ENCODE peak calls at places on chromosomes 3 and 15, in four cellular contexts. J is GM06990; D is CD4-positive, alpha-beta T cell; Z is IMR-90. H is an unnamed sample.
A peak's percentile ranks its signal among the peaks of the same experiment; 100 is the strongest.

GRCh38 chr3:73605388-73605787 is 19.4 kb downstream of the PDZRN3 start:
- DNase-seq in J (no peak), D (no peak), Z (peak; percentile 91), H (no peak)

GRCh38 chr15:69265347-69265955 is 33.3 kb upstream of the PAQR5 start:
- DNase-seq in J (no peak), D (no peak), Z (peak; percentile 17), H (peak; percentile 51)

GRCh38 chr3:126827121-126827520 is 123.1 kb downstream of the CHCHD6 start:
- DNase-seq in J (no peak), D (no peak), Z (peak; percentile 26), H (no peak)

GRCh38 chr3:123705886-123706285 is 121.0 kb upstream of the HACD2 start:
- DNase-seq in J (no peak), D (no peak), Z (no peak), H (no peak)

GRCh38 chr3:193029800-193030199 is 112.1 kb upstream of the MB21D2 start:
- DNase-seq in J (no peak), D (no peak), Z (no peak), H (no peak)

GRCh38 chr3:148036331-148036881 is 627.2 kb downstream of the ZIC1 start:
- DNase-seq in J (no peak), D (no peak), Z (peak; percentile 36), H (no peak)

GRCh38 chr3:47932431-47932830 is 83.8 kb downstream of the MAP4 start:
- DNase-seq in J (no peak), D (no peak), Z (peak; percentile 49), H (no peak)

GRCh38 chr15:89662893-89663673 is 7.8 kb upstream of the KIF7 start:
- DNase-seq in J (no peak), D (no peak), Z (peak; percentile 92), H (no peak)

GRCh38 chr3:187706966-187707365 is 4.6 kb upstream of the RTP2 start:
- DNase-seq in J (no peak), D (no peak), Z (no peak), H (no peak)

GRCh38 chr3:195411831-195412230 is 31.0 kb downstream of the ACAP2 start:
- DNase-seq in J (no peak), D (no peak), Z (peak; percentile 60), H (no peak)

GRCh38 chr15:89098281-89098680 is 10.0 kb downstream of the ABHD2 start:
- DNase-seq in J (no peak), D (no peak), Z (peak; percentile 40), H (no peak)

GRCh38 chr3:42052132-42052866 is 38.9 kb upstream of the TRAK1 start:
- DNase-seq in J (no peak), D (no peak), Z (peak; percentile 88), H (no peak)

GRCh38 chr3:183485093-183485492 is 56.7 kb upstream of the MCF2L2 start:
- DNase-seq in J (no peak), D (no peak), Z (no peak), H (no peak)

GRCh38 chr15:88243895-88244787 is 12.4 kb downstream of the NTRK3 start:
- DNase-seq in J (no peak), D (no peak), Z (peak; percentile 13), H (peak; percentile 22)

GRCh38 chr3:12342151-12342550 is 53.3 kb downstream of the PPARG start:
- DNase-seq in J (no peak), D (no peak), Z (no peak), H (no peak)

GRCh38 chr15:67832965-67833503 is 6.8 kb downstream of the RNU6-1 start:
- DNase-seq in J (no peak), D (no peak), Z (no peak), H (no peak)

GRCh38 chr3:141000027-141000663 is 51.0 kb upstream of the SPSB4 start:
- DNase-seq in J (no peak), D (peak; percentile 8), Z (peak; percentile 42), H (peak; percentile 44)

GRCh38 chr3:189664311-189664710 is 33.1 kb downstream of the TP63 start:
- DNase-seq in J (no peak), D (no peak), Z (peak; percentile 96), H (no peak)

GRCh38 chr15:64586259-64586658 is 125.9 kb downstream of the ZNF609 start:
- DNase-seq in J (no peak), D (no peak), Z (no peak), H (no peak)

GRCh38 chr3:19899264-19899663 is 34.8 kb downstream of the EFHB start:
- DNase-seq in J (no peak), D (no peak), Z (no peak), H (peak; percentile 11)

GRCh38 chr3:12393894-12394293 is 90.4 kb upstream of the TSEN2 start:
- DNase-seq in J (no peak), D (no peak), Z (peak; percentile 87), H (peak; percentile 88)

GRCh38 chr3:80688814-80689213 is 921.0 kb upstream of the ROBO1 start:
- DNase-seq in J (no peak), D (no peak), Z (no peak), H (peak; percentile 41)

GRCh38 chr15:91881551-91882297 is 28.2 kb downstream of the SLCO3A1 start:
- DNase-seq in J (no peak), D (no peak), Z (no peak), H (no peak)

GRCh38 chr3:194274424-194275085 is 76.6 kb downstream of the CPN2 start:
- DNase-seq in J (no peak), D (no peak), Z (no peak), H (no peak)

GRCh38 chr3:148379763-148380162 is 317.9 kb upstream of the AGTR1 start:
- DNase-seq in J (no peak), D (no peak), Z (peak; percentile 69), H (peak; percentile 55)

GRCh38 chr15:41347236-41347635 is 14.6 kb downstream of the NUSAP1 start:
- DNase-seq in J (no peak), D (no peak), Z (no peak), H (no peak)

GRCh38 chr3:186483611-186484340 is 60.4 kb downstream of the CRYGS start:
- DNase-seq in J (no peak), D (no peak), Z (peak; percentile 9), H (no peak)

GRCh38 chr3:55885721-55886120 is 398.6 kb upstream of the WNT5A start:
- DNase-seq in J (no peak), D (no peak), Z (peak; percentile 82), H (no peak)

GRCh38 chr3:24365168-24365567 is 129.5 kb downstream of the THRB start:
- DNase-seq in J (no peak), D (no peak), Z (peak; percentile 68), H (peak; percentile 87)

GRCh38 chr3:186931487-186932280 is 1.4 kb downstream of the ST6GAL1 start:
- DNase-seq in J (peak; percentile 45), D (peak; percentile 48), Z (peak; percentile 63), H (peak; percentile 37)

GRCh38 chr3:172355836-172356235 is 92.4 kb downstream of the GHSR start:
- DNase-seq in J (no peak), D (no peak), Z (peak; percentile 98), H (no peak)

GRCh38 chr3:142028174-142028833 is 121.0 kb downstream of the TFDP2 start:
- DNase-seq in J (peak; percentile 48), D (no peak), Z (peak; percentile 90), H (peak; percentile 60)

GRCh38 chr3:151562901-151563300 is 102.0 kb upstream of the IGSF10 start:
- DNase-seq in J (no peak), D (no peak), Z (no peak), H (no peak)

DNA sequence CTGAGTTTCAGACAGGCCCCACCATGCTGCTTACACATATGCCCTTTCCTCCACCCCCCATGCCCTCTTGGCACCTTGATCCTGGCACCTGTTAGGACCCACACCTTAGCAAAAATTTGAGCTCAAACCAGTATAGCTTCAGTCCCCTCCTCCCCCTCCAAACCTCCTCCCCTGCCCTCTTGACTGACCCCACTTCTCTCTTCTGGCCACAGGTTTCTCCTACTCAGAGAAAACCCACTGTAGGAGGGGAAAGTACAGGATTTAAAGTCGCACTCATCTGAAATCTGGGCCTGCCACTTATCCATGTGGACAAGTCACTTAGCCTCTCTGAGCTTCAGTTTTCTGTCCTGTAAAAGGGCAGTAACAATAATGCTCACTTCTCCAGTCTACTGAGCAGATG is 142.8 kb downstream of the MEGF11 start:
- DNase-seq in J (no peak), D (no peak), Z (no peak), H (no peak)
- H3K27me3 ChIP-seq in J (no peaks in the 10 kb centered on the region), D (peaks cover 3% of the 10 kb centered on the region), Z (peaks cover 58% of the 10 kb centered on the region), H (peaks cover 7% of the 10 kb centered on the region)

GRCh38 chr3:13688824-13689223 is 139.9 kb downstream of the FBLN2 start:
- DNase-seq in J (no peak), D (no peak), Z (no peak), H (no peak)

GRCh38 chr3:13687409-13687989 is 138.6 kb downstream of the FBLN2 start:
- DNase-seq in J (no peak), D (no peak), Z (no peak), H (no peak)

GRCh38 chr3:13686332-13686731 is 137.4 kb downstream of the FBLN2 start:
- DNase-seq in J (no peak), D (no peak), Z (no peak), H (no peak)

GRCh38 chr3:13688034-13688433 is 139.1 kb downstream of the FBLN2 start:
- DNase-seq in J (no peak), D (no peak), Z (no peak), H (no peak)

DNA sequence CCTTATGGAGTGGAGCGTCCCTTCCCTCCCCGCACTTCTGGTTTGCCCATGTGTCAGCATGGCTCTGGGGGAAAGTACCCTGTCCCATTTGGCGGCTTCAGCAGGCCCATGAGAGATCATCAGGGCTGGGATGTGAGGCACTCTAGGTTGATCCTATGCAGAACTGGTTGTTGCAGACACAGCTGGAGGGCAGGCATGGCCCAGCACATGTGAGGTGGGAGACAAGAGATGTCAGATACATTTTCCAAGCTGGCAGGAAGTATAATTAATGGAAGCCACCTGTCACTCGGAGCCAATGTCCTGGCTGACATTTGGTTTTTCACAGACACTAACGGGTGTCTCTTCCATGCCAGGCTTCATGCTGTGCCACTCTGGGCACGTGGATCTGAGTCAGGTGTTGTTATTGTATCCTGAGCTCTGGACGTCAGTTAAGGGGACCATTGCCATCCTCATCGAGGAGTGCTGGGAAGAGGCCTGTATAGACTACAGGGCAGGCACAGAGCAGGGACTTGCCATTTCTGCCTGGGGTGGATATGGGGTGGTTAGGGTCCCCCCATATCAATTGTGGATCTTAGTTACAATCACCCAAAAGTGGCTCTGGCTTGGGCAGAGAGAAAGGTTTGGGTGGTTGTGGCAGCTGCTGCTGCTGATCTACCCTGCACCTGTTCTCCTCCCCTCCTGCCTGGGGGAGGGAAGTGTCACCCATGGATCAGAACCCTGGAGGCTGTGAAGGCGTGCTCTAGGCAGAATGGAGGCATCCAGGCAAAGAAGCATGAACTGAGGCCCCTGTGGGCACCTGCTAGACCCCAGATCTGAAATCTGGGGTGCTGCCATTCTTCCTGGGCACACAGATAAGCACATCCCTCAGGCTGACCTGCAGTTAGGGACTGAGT is 140.7 kb downstream of the FBLN2 start:
- DNase-seq in J (no peak), D (no peak), Z (no peak), H (no peak)
- H3K27me3 ChIP-seq in J (no peaks in the 10 kb centered on the region), D (no peaks in the 10 kb centered on the region), Z (peaks cover 9% of the 10 kb centered on the region), H (no peaks in the 10 kb centered on the region)

GRCh38 chr15:52789601-52790165 is 453 bp downstream of the ONECUT1 start:
- DNase-seq in J (no peak), D (no peak), Z (peak; percentile 10), H (no peak)
- H3K27me3 ChIP-seq in J (peaks cover 2% of the 10 kb centered on the region), D (peaks cover 89% of the 10 kb centered on the region), Z (peaks cover 92% of the 10 kb centered on the region), H (peaks cover 68% of the 10 kb centered on the region)

DNA sequence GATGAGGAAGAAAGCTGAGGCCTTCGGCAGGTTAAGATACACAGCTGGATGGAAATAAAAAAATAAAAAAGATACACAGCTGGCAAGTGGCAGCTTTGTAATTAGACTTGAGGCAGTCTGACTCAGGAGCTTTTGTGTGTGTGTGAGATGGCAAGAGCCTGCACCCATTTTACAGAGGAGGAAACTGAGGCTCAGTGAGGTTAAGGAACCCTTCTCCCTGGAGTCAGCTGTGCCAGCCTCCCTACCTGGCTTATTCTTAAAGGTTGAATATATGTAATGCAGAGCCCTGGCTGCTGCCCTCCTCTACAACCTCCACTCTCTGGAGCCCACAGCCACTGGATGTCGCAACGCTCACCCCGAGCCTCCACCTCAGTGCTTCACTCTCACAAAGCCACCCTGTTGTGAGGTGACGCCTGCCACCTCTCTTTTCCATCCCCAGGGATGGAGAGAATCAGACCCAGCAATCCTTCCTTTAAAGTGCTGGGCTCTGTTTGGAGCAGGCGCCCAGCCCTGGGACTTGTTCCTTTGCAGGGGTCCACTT is 20.6 kb upstream of the FAM107A start:
- DNase-seq in J (no peak), D (no peak), Z (no peak), H (no peak)
- H3K27me3 ChIP-seq in J (no peaks in the 10 kb centered on the region), D (peaks cover 5% of the 10 kb centered on the region), Z (peaks cover 26% of the 10 kb centered on the region), H (no peaks in the 10 kb centered on the region)